ENCODE peak calls at places on chromosomes 4 and X, in six cellular contexts. M is WTC11, K is nephron progenitor cell, G is A549, Z is GM13976, V is left ventricle myocardium inferior. R is an unnamed sample.
A peak's percentile ranks its signal among the peaks of the same experiment; 100 is the strongest.

GRCh38 chr4:110532901-110533589 is 57.1 kb downstream of the ENPEP start:
- DNase-seq in M (no peak), K (no peak), G (no peak), Z (no peak), V (no peak), R (no peak)

GRCh38 chr4:106245176-106245575 is 70.8 kb downstream of the TBCK start:
- DNase-seq in M (no peak), K (no peak), G (no peak), Z (no peak), V (no peak), R (no peak)

GRCh38 chr4:5892321-5893012 is 419 bp downstream of the CRMP1 start:
- DNase-seq in M (no peak), K (peak; percentile 30), G (no peak), Z (no peak), V (no peak), R (no peak)

GRCh38 chr4:14568356-14568755 is 433.9 kb upstream of the CPEB2 start:
- DNase-seq in M (no peak), K (no peak), G (no peak), Z (no peak), V (no peak), R (no peak)

GRCh38 chr4:89077806-89078205 is 20.8 kb upstream of the FAM13A start:
- DNase-seq in M (no peak), K (no peak), G (no peak), Z (no peak), V (no peak), R (no peak)

GRCh38 chr4:43399726-43400125 is 507.2 kb downstream of the GRXCR1 start:
- DNase-seq in M (no peak), K (no peak), G (no peak), Z (no peak), V (no peak), R (no peak)

GRCh38 chr4:26223160-26223559 is 97.7 kb upstream of the RBPJ start:
- DNase-seq in M (no peak), K (no peak), G (no peak), Z (no peak), V (no peak), R (no peak)

GRCh38 chr4:168451744-168452394 is 28.4 kb downstream of the DDX60L start:
- DNase-seq in M (no peak), K (no peak), G (no peak), Z (no peak), V (no peak), R (no peak)

GRCh38 chr4:77040265-77040664 is 35.5 kb downstream of the CCNI start:
- DNase-seq in M (no peak), K (no peak), G (no peak), Z (no peak), V (no peak), R (no peak)

GRCh38 chrX:131675596-131676194 is 131.8 kb downstream of the OR13H1 start:
- DNase-seq in M (no peak), K (peak; percentile 10), G (peak; percentile 47), Z (peak; percentile 34), V (no peak), R (peak; percentile 38)

GRCh38 chr4:80091184-80091583 is 18.2 kb upstream of the ANTXR2 start:
- DNase-seq in M (no peak), K (no peak), G (no peak), Z (no peak), V (no peak), R (no peak)

GRCh38 chr4:55947912-55948725 is 626 bp upstream of the CEP135 start:
- DNase-seq in M (no peak), K (no peak), G (peak; percentile 18), Z (peak; percentile 55), V (no peak), R (peak; percentile 52)

GRCh38 chrX:96126182-96126581 is 558.5 kb upstream of the DIAPH2 start:
- DNase-seq in M (no peak), K (no peak), G (no peak), Z (no peak), V (no peak), R (no peak)
- TF ChIP-seq CTCF in M (no peak), K (no peak), G (no peak), Z (no peak), V (no peak), R (no peak)

GRCh38 chr4:103996059-103996458 is 276.3 kb upstream of the TACR3 start:
- DNase-seq in M (no peak), K (no peak), G (no peak), Z (no peak), V (no peak), R (no peak)
- TF ChIP-seq CTCF in M (no peak), K (no peak), G (peak; percentile 32), Z (no peak), V (no peak), R (peak; percentile 7)

DNA sequence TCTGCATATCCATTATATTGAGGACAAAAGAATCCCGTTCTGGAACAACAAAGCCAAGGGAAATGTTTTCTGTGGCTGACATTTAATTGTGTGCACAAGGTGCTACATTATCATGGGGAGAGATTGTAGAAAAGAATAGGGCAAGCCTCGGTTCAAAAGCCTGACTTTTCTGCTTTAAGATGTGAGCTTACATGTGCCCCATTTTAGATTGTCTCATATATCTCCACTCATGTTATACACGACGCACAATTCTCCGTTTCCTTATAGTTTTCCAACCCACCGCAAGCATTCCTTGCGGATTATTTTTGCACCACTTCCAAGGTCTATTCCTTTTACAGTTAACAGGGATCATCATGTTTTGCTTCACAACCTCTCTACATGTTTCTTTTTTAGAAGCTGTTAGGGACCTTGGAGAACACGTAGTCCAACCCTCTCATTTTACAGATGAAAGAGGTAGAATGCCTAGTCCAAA is 99.6 kb upstream of the MAML3 start:
- DNase-seq in M (no peak), K (no peak), G (no peak), Z (no peak), V (no peak), R (no peak)
- TF ChIP-seq CTCF in M (no peak), K (no peak), G (no peak), Z (no peak), V (peak; percentile 33), R (peak; percentile 3)

DNA sequence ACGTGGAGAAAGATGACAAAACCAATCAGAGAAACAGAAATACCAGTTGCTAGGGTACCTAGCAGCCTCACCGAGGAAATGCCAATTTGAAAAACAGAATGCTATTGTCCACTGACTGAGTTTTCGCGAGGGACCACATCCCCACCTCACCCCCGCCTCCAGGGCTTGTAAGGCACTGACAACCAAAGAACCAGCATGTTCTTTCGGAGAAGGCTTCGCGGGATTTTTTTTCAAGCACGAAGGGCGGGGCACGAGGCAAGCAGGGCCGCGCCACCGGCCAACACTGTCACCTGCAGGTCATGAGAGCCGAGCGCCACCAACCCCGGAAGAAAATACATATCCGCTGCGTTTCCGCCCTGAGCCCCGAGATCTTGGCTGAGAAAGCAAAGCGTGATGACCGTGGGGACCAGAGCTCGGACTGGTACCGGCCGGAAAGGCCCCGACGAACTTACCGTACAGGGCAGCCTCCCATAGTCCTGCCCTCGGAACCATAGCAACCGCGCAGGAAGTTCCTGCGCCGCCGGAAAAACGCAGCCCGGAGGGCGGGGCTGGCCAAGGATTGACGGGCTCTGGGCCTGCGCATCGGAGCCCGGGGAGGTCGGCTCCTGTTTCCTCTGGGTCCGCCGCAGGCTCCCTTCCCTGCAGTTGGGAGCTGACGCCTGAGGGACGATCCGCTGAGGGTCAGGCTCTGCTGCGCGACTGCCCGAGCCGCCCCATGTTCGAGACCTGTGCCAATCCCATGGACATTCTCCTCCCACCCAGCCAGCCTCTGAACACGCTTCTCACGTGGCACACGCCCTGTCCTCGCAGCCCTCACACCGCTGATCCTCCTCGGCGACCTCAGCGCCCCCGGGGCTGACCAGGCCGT is 59.2 kb upstream of the PAGE5 start:
- DNase-seq in M (peak; percentile 80), K (peak; percentile 82), G (peak; percentile 55), Z (peak; percentile 80), V (peak; percentile 89), R (peak; percentile 76)
- TF ChIP-seq CTCF in M (no peak), K (peak; percentile 43), G (peak; percentile 45), Z (peak; percentile 47), V (peak; percentile 44), R (peak; percentile 45)

DNA sequence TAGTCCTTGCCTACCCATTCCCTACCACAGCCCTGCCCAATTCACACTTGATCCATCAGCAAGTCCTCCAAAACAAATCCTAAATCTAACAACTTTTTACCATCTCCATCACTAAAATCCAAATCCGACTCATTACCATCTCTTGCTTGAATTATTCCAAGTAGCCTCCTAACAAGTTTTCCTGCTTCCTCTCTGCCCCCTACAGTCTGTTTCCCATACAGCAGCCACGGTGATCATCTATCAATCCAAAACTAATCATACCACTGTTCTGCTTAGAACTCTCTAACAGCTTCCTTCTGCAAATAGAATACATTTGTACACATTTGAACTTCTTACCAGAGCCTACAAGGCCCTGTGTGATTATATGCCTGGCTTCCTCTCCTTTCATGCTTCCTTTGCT is 133.0 kb downstream of the SHROOM4 start:
- DNase-seq in M (peak; percentile 18), K (peak; percentile 10), G (no peak), Z (no peak), V (no peak), R (no peak)
- TF ChIP-seq CTCF in M (peak; percentile 23), K (peak; percentile 33), G (no peak), Z (no peak), V (peak; percentile 57), R (no peak)

GRCh38 chr4:6986781-6987565 is 56.2 kb upstream of the TADA2B start:
- DNase-seq in M (peak; percentile 94), K (peak; percentile 97), G (peak; percentile 70), Z (peak; percentile 99), V (peak; percentile 95), R (peak; percentile 99)
- TF ChIP-seq CTCF in M (no peak), K (no peak), G (no peak), Z (peak; percentile 22), V (no peak), R (no peak)

GRCh38 chrX:16990839-16991238 is 44.4 kb downstream of the REPS2 start:
- DNase-seq in M (no peak), K (no peak), G (no peak), Z (no peak), V (no peak), R (no peak)

GRCh38 chrX:16992411-16992810 is 46.0 kb downstream of the REPS2 start:
- DNase-seq in M (no peak), K (no peak), G (no peak), Z (no peak), V (no peak), R (no peak)

GRCh38 chrX:16992902-16993301 is 46.4 kb downstream of the REPS2 start:
- DNase-seq in M (no peak), K (no peak), G (no peak), Z (no peak), V (no peak), R (no peak)

GRCh38 chrX:16997313-16997712 is 50.9 kb downstream of the REPS2 start:
- DNase-seq in M (no peak), K (no peak), G (no peak), Z (no peak), V (no peak), R (no peak)

GRCh38 chrX:16993791-16994318 is 47.4 kb downstream of the REPS2 start:
- DNase-seq in M (no peak), K (no peak), G (no peak), Z (no peak), V (no peak), R (no peak)
- TF ChIP-seq CTCF in M (no peak), K (no peak), G (no peak), Z (no peak), V (no peak), R (no peak)

DNA sequence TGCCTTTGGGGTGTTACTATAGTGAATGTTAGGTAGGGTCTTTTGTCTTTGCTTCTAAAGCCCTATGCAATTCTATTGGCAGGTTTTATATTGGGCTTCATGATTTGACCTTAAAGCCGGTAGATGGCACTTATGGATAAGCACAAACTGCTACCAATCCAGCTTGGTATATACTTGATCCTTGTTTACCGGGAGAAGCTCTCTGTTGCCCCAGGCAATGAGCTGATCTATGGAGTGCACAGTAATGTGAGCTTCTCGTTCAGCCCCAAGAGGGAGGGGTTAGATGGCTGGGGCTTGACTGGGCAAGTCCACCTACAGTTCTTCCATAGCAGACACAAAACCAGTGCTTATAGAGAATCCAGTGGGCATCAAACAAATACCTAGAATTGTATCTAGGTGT is 287.2 kb upstream of the CT83 start:
- DNase-seq in M (no peak), K (no peak), G (no peak), Z (no peak), V (no peak), R (no peak)
- TF ChIP-seq CTCF in M (no peak), K (no peak), G (no peak), Z (no peak), V (no peak), R (no peak)